ENCODE peak calls at places on chromosomes 11 and 22, in four cellular contexts. D, P, H and E are unnamed samples.

GRCh38 chr22:38503021-38503420 is 3.1 kb downstream of the DDX17 start:
- DNase-seq in D (no peak), P (no peak), H (no peak), E (no peak)

GRCh38 chr22:37267661-37268413 is 14.5 kb upstream of the CYTH4 start:
- DNase-seq in D (no peak), P (no peak), H (no peak), E (no peak)

GRCh38 chr11:86228967-86229330 is 15.6 kb upstream of the EED start:
- DNase-seq in D (no peak), P (no peak), H (no peak), E (no peak)

GRCh38 chr11:103682318-103683184 is 353.9 kb upstream of the DDI1 start:
- DNase-seq in D (peak; percentile 66), P (peak; percentile 49), H (peak; percentile 26), E (peak; percentile 21)

GRCh38 chr11:43116071-43116470 is 195.7 kb upstream of the API5 start:
- DNase-seq in D (no peak), P (no peak), H (no peak), E (no peak)

GRCh38 chr11:44324787-44325525 is 15.0 kb upstream of the ALX4 start:
- DNase-seq in D (no peak), P (peak; percentile 55), H (no peak), E (no peak)

GRCh38 chr22:29831186-29831921 is 6.7 kb downstream of the ASCC2 start:
- DNase-seq in D (no peak), P (no peak), H (no peak), E (no peak)

GRCh38 chr11:64594159-64594939 is 3.3 kb downstream of the SLC22A12 start:
- DNase-seq in D (no peak), P (no peak), H (no peak), E (no peak)

GRCh38 chr11:125070699-125071254 is 7.7 kb downstream of the SLC37A2 start:
- DNase-seq in D (no peak), P (no peak), H (peak; percentile 56), E (peak; percentile 77)

GRCh38 chr11:8336356-8337114 is 72.9 kb upstream of the LMO1 start:
- DNase-seq in D (no peak), P (no peak), H (no peak), E (no peak)

GRCh38 chr11:60954421-60954820 is 2.4 kb upstream of the SLC15A3 start:
- DNase-seq in D (no peak), P (no peak), H (no peak), E (no peak)

GRCh38 chr11:128481135-128481534 is 106.2 kb downstream of the ETS1 start:
- DNase-seq in D (no peak), P (no peak), H (no peak), E (no peak)

GRCh38 chr22:39041908-39042307 is 1.2 kb downstream of the APOBEC3F start:
- DNase-seq in D (no peak), P (no peak), H (no peak), E (no peak)

GRCh38 chr11:82775218-82775617 is 41.6 kb upstream of the FAM181B start:
- DNase-seq in D (no peak), P (no peak), H (no peak), E (no peak)

GRCh38 chr11:109914809-109915653 is 178.2 kb upstream of the ZC3H12C start:
- DNase-seq in D (no peak), P (no peak), H (no peak), E (no peak)

GRCh38 chr11:102421262-102421661 is 31.3 kb downstream of the TMEM123 start:
- DNase-seq in D (no peak), P (no peak), H (no peak), E (no peak)

GRCh38 chr22:39620924-39621690 is 50.6 kb downstream of the CACNA1I start:
- DNase-seq in D (no peak), P (no peak), H (no peak), E (no peak)

GRCh38 chr11:27239305-27239942 is 123.6 kb downstream of the CCDC34 start:
- DNase-seq in D (no peak), P (no peak), H (no peak), E (no peak)

GRCh38 chr11:66369073-66369894 is 2.3 kb downstream of the SLC29A2 start:
- DNase-seq in D (no peak), P (no peak), H (no peak), E (no peak)

GRCh38 chr11:57775474-57775873 is 13.9 kb downstream of the CTNND1 start:
- DNase-seq in D (no peak), P (no peak), H (no peak), E (no peak)

GRCh38 chr11:64226507-64227051 is 505 bp downstream of the NUDT22 start:
- DNase-seq in D (no peak), P (peak; percentile 76), H (no peak), E (peak; percentile 63)

GRCh38 chr11:35178862-35179261 is 39.9 kb downstream of the CD44 start:
- DNase-seq in D (no peak), P (no peak), H (no peak), E (no peak)

GRCh38 chr22:29016067-29016938 is 45.3 kb downstream of the C22orf31 start:
- DNase-seq in D (no peak), P (no peak), H (peak; percentile 8), E (no peak)

GRCh38 chr22:32723632-32724031 is 77.9 kb upstream of the TIMP3 start:
- DNase-seq in D (no peak), P (no peak), H (peak; percentile 25), E (no peak)

GRCh38 chr11:35615911-35616900 is 2.1 kb upstream of the FJX1 start:
- DNase-seq in D (no peak), P (peak; percentile 52), H (no peak), E (peak; percentile 53)

GRCh38 chr11:115145316-115145715 is 358.9 kb downstream of the CADM1 start:
- DNase-seq in D (no peak), P (peak; percentile 39), H (no peak), E (no peak)

GRCh38 chr22:37496651-37497599 is 10.7 kb upstream of the MFNG start:
- DNase-seq in D (peak; percentile 34), P (peak; percentile 50), H (no peak), E (no peak)

GRCh38 chr11:15714641-15715399 is 600.1 kb downstream of the INSC start:
- DNase-seq in D (no peak), P (no peak), H (no peak), E (no peak)

GRCh38 chr11:94175545-94175944 is 46.9 kb downstream of the PANX1 start:
- DNase-seq in D (no peak), P (no peak), H (no peak), E (no peak)

GRCh38 chr11:95372097-95372656 is 141.2 kb upstream of the SESN3 start:
- DNase-seq in D (no peak), P (no peak), H (no peak), E (no peak)

GRCh38 chr11:128616158-128616557 is 28.8 kb upstream of the ETS1 start:
- DNase-seq in D (no peak), P (peak; percentile 88), H (no peak), E (no peak)

GRCh38 chr22:39284983-39285382 is 34.4 kb downstream of the RPL3 start:
- DNase-seq in D (no peak), P (no peak), H (no peak), E (no peak)

GRCh38 chr11:12434255-12434654 is 56.9 kb downstream of the PARVA start:
- DNase-seq in D (no peak), P (no peak), H (no peak), E (no peak)

GRCh38 chr11:116175707-116176106 is 597.1 kb downstream of the BUD13 start:
- DNase-seq in D (no peak), P (no peak), H (no peak), E (no peak)

GRCh38 chr22:26579331-26579886 is 10.5 kb downstream of the TPST2 start:
- DNase-seq in D (no peak), P (no peak), H (peak; percentile 30), E (no peak)
- TF ChIP-seq USF1 in D (no peak), P (no peak), H (no peak), E (no peak)

DNA sequence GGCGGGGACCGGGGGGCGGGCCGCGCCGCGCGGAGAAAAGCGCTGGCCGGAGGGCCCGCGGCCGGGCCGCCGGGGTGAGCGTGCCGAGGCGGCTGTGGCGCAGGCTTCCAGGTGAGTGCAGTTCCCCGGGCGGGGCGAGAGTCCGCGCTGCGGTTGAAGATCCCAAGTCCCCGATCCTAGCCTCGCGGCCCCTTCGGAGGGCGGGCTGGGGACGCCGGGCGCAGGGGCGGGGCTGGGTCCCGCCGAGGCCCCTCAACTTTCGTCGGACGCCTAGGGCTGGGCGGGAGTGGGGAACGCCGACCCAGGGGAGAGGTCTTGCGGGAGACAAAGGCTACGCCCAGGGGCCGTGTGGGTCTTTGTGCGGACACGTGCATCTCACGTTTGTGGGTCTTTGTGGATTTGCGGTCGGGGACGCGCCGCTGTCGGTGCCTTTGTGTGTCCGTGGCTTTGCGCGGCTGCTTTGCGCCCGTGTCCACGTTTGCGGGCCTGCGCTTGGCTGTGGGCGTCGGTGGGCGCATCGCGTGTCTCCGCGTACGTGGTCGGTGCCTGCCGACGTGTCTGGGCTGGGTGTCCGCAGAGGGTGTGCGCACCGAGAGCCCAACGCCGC is at the start of gene TSKU:
- DNase-seq in D (peak; percentile 77), P (no peak), H (no peak), E (peak; percentile 45)
- TF ChIP-seq USF1 in D (no peak), P (no peak), H (no peak), E (peak; percentile 32)

GRCh38 chr11:119512373-119512772 is 89.4 kb upstream of the THY1 start:
- DNase-seq in D (no peak), P (no peak), H (peak; percentile 34), E (no peak)
- TF ChIP-seq USF1 in D (no peak), P (no peak), H (no peak), E (no peak)

DNA sequence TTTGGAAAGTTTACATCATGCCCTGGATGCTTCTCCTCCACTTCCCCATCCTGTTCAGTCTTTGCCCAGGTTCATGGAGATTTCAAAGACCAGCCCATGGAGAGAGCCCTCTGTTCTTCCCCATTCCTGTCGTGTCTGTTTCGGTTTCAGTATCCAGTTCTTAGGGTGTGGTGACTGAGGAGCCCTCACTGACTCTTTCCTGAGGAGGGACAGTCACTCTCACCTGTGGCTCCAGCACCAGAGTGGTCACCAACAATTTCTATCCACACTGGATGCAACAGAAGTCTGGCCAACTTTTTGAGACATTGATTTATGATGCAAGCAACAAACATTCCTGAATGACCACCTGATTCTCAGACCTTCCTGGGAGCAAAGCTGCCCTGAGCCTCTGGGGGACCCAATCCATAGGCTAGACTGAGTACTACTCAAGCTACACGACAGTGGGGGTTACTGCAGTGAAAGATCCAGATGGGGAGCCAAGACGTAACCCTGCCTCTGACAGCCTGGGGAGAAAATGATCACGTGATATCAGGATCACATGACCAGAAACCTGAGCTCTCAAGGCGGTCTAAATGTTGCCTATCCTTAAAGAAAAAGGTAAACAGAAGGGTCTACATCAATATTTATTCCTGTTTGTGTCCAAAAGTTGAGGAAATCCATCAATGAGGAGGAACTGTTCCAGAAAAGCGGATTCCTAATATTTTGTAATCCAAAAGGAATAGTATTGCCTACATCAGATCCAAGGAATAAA is 76.2 kb upstream of the VPREB1 start:
- DNase-seq in D (no peak), P (peak; percentile 16), H (peak; percentile 57), E (peak; percentile 93)
- TF ChIP-seq USF1 in D (peak; percentile 96), P (peak; percentile 94), H (peak; percentile 86), E (peak; percentile 99)

DNA sequence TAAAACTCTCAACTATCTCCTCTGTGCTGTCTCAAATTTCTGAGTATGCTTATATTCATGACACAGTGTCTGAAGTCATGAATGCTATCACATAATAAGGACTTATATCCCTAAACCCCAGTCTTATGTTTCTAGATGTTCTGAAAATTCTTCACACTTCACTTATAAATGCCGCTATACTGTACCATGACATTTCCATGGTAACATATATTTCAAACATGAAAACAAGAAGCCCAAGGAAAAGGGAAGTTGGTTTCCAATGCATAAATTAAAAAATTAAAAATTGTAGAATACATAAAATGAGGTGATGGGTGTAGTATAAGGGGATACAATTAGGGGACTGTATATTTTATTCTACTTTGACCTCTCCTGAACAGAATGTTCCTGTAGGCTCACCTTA is 11.8 kb downstream of the GVQW3 start:
- DNase-seq in D (no peak), P (no peak), H (no peak), E (no peak)
- TF ChIP-seq USF1 in D (no peak), P (no peak), H (no peak), E (no peak)